ENCODE peak calls at places on chromosomes 4 and X, in five cellular contexts. One of them, this sample, is unnamed.

GRCh38 chr4:150581611-150582010 is 340 bp upstream of the MAB21L2 start:
- DNase-seq in breast epithelium: no peak
- DNase-seq in RWPE1: no peak
- DNase-seq in adrenal gland: no peak
- DNase-seq in IMR-90: peak; percentile 94
- DNase-seq in this sample: peak; percentile 98

GRCh38 chr4:39855909-39856512 is 121.7 kb downstream of the PDS5A start:
- DNase-seq in breast epithelium: no peak
- DNase-seq in RWPE1: peak; percentile 29
- DNase-seq in adrenal gland: no peak
- DNase-seq in IMR-90: peak; percentile 48
- DNase-seq in this sample: no peak

GRCh38 chr4:178471994-178472393 is 1029.8 kb upstream of the AGA start:
- DNase-seq in breast epithelium: no peak
- DNase-seq in RWPE1: no peak
- DNase-seq in adrenal gland: no peak
- DNase-seq in IMR-90: no peak
- DNase-seq in this sample: no peak

GRCh38 chr4:84966382-84967291 is at the start of gene WDFY3:
- DNase-seq in breast epithelium: peak; percentile 82
- DNase-seq in RWPE1: peak; percentile 91
- DNase-seq in adrenal gland: peak; percentile 89
- DNase-seq in IMR-90: peak; percentile 89
- DNase-seq in this sample: peak; percentile 75

GRCh38 chr4:103050736-103051436 is 25.7 kb downstream of the SLC9B2 start:
- DNase-seq in breast epithelium: no peak
- DNase-seq in RWPE1: no peak
- DNase-seq in adrenal gland: no peak
- DNase-seq in IMR-90: peak; percentile 30
- DNase-seq in this sample: no peak

GRCh38 chr4:64713256-64713840 is 304.1 kb upstream of the TECRL start:
- DNase-seq in breast epithelium: no peak
- DNase-seq in RWPE1: peak; percentile 3
- DNase-seq in adrenal gland: no peak
- DNase-seq in IMR-90: peak; percentile 4
- DNase-seq in this sample: no peak

GRCh38 chrX:150084474-150085229 is 146.4 kb upstream of the EOLA2 start:
- DNase-seq in breast epithelium: no peak
- DNase-seq in RWPE1: no peak
- DNase-seq in adrenal gland: no peak
- DNase-seq in IMR-90: peak; percentile 77
- DNase-seq in this sample: peak; percentile 10

GRCh38 chr4:18440527-18441215 is 419.1 kb upstream of the LCORL start:
- DNase-seq in breast epithelium: no peak
- DNase-seq in RWPE1: no peak
- DNase-seq in adrenal gland: no peak
- DNase-seq in IMR-90: no peak
- DNase-seq in this sample: no peak

GRCh38 chrX:118761950-118762725 is 34.7 kb downstream of the IL13RA1 start:
- DNase-seq in breast epithelium: no peak
- DNase-seq in RWPE1: no peak
- DNase-seq in adrenal gland: no peak
- DNase-seq in IMR-90: no peak
- DNase-seq in this sample: no peak

GRCh38 chr4:20194079-20195013 is 57.4 kb upstream of the SLIT2 start:
- DNase-seq in breast epithelium: no peak
- DNase-seq in RWPE1: peak; percentile 25
- DNase-seq in adrenal gland: no peak
- DNase-seq in IMR-90: peak; percentile 91
- DNase-seq in this sample: peak; percentile 65

GRCh38 chr4:160493206-160493605 is 1390.3 kb downstream of the RAPGEF2 start:
- DNase-seq in breast epithelium: no peak
- DNase-seq in RWPE1: no peak
- DNase-seq in adrenal gland: no peak
- DNase-seq in IMR-90: no peak
- DNase-seq in this sample: no peak

GRCh38 chr4:113169368-113169767 is 119.9 kb downstream of the ANK2 start:
- DNase-seq in breast epithelium: no peak
- DNase-seq in RWPE1: no peak
- DNase-seq in adrenal gland: no peak
- DNase-seq in IMR-90: no peak
- DNase-seq in this sample: no peak

GRCh38 chr4:107837298-107837697 is 12.6 kb downstream of the SGMS2 start:
- DNase-seq in breast epithelium: no peak
- DNase-seq in RWPE1: no peak
- DNase-seq in adrenal gland: no peak
- DNase-seq in IMR-90: no peak
- DNase-seq in this sample: no peak

GRCh38 chr4:173317003-173317402 is 17.2 kb downstream of the HMGB2 start:
- DNase-seq in breast epithelium: no peak
- DNase-seq in RWPE1: no peak
- DNase-seq in adrenal gland: no peak
- DNase-seq in IMR-90: no peak
- DNase-seq in this sample: no peak
- TF ChIP-seq CTCF in breast epithelium: no peak
- TF ChIP-seq CTCF in RWPE1: no peak
- TF ChIP-seq CTCF in adrenal gland: no peak
- TF ChIP-seq CTCF in IMR-90: no peak
- TF ChIP-seq CTCF in this sample: no peak

DNA sequence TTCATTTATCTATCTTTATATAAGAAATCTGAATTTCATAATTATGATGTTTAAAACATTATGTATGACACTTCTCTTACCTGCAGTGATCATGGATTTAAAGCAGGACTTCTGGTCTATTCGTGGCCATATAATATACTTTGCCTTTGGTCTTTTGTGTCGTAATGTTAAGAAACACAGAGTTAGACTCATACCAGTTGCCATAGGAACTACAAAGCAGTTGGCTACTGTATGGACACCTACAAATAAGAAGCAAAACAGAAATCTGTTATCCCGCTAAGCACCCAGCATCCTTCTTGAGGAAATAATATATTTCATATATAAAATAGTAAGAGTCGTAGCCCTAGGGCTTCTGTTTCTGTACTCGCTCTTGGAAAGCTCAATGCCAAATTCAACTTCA is 4.3 kb downstream of the SEPSECS start:
- DNase-seq in breast epithelium: no peak
- DNase-seq in RWPE1: no peak
- DNase-seq in adrenal gland: no peak
- DNase-seq in IMR-90: no peak
- DNase-seq in this sample: no peak
- TF ChIP-seq CTCF in breast epithelium: no peak
- TF ChIP-seq CTCF in RWPE1: no peak
- TF ChIP-seq CTCF in adrenal gland: no peak
- TF ChIP-seq CTCF in IMR-90: no peak
- TF ChIP-seq CTCF in this sample: no peak

GRCh38 chr4:140668111-140668510 is 88.1 kb downstream of the TBC1D9 start:
- DNase-seq in breast epithelium: no peak
- DNase-seq in RWPE1: no peak
- DNase-seq in adrenal gland: no peak
- DNase-seq in IMR-90: no peak
- DNase-seq in this sample: no peak
- TF ChIP-seq CTCF in breast epithelium: no peak
- TF ChIP-seq CTCF in RWPE1: no peak
- TF ChIP-seq CTCF in adrenal gland: no peak
- TF ChIP-seq CTCF in IMR-90: no peak
- TF ChIP-seq CTCF in this sample: no peak

GRCh38 chr4:11426716-11427115 is 2.0 kb downstream of the HS3ST1 start:
- DNase-seq in breast epithelium: no peak
- DNase-seq in RWPE1: no peak
- DNase-seq in adrenal gland: no peak
- DNase-seq in IMR-90: no peak
- DNase-seq in this sample: no peak

GRCh38 chr4:11428701-11429571 is at the start of gene HS3ST1:
- DNase-seq in breast epithelium: peak; percentile 70
- DNase-seq in RWPE1: peak; percentile 84
- DNase-seq in adrenal gland: peak; percentile 88
- DNase-seq in IMR-90: peak; percentile 8
- DNase-seq in this sample: no peak

GRCh38 chr4:11428161-11428700 is 463 bp downstream of the HS3ST1 start:
- DNase-seq in breast epithelium: no peak
- DNase-seq in RWPE1: peak; percentile 28
- DNase-seq in adrenal gland: no peak
- DNase-seq in IMR-90: no peak
- DNase-seq in this sample: no peak

GRCh38 chr4:11426003-11426402 is 2.7 kb downstream of the HS3ST1 start:
- DNase-seq in breast epithelium: no peak
- DNase-seq in RWPE1: no peak
- DNase-seq in adrenal gland: no peak
- DNase-seq in IMR-90: no peak
- DNase-seq in this sample: no peak

GRCh38 chr4:11427201-11427996 is 1.3 kb downstream of the HS3ST1 start:
- DNase-seq in breast epithelium: no peak
- DNase-seq in RWPE1: no peak
- DNase-seq in adrenal gland: no peak
- DNase-seq in IMR-90: no peak
- DNase-seq in this sample: no peak
- TF ChIP-seq CTCF in breast epithelium: no peak
- TF ChIP-seq CTCF in RWPE1: no peak
- TF ChIP-seq CTCF in adrenal gland: no peak
- TF ChIP-seq CTCF in IMR-90: no peak
- TF ChIP-seq CTCF in this sample: no peak

GRCh38 chrX:54639346-54640102 is 109.5 kb downstream of the GNL3L start:
- DNase-seq in breast epithelium: peak; percentile 85
- DNase-seq in RWPE1: peak; percentile 89
- DNase-seq in adrenal gland: peak; percentile 95
- DNase-seq in IMR-90: peak; percentile 96
- DNase-seq in this sample: peak; percentile 94
- TF ChIP-seq CTCF in breast epithelium: no peak
- TF ChIP-seq CTCF in RWPE1: peak; percentile 58
- TF ChIP-seq CTCF in adrenal gland: peak; percentile 54
- TF ChIP-seq CTCF in IMR-90: peak; percentile 68
- TF ChIP-seq CTCF in this sample: peak; percentile 68

GRCh38 chr4:59248313-59248712 is 1951.8 kb upstream of the ADGRL3 start:
- DNase-seq in breast epithelium: no peak
- DNase-seq in RWPE1: no peak
- DNase-seq in adrenal gland: no peak
- DNase-seq in IMR-90: no peak
- DNase-seq in this sample: no peak

GRCh38 chr4:59249110-59249509 is 1951.0 kb upstream of the ADGRL3 start:
- DNase-seq in breast epithelium: no peak
- DNase-seq in RWPE1: no peak
- DNase-seq in adrenal gland: no peak
- DNase-seq in IMR-90: no peak
- DNase-seq in this sample: no peak

GRCh38 chr4:59243038-59243437 is 1957.1 kb upstream of the ADGRL3 start:
- DNase-seq in breast epithelium: no peak
- DNase-seq in RWPE1: no peak
- DNase-seq in adrenal gland: no peak
- DNase-seq in IMR-90: no peak
- DNase-seq in this sample: no peak

DNA sequence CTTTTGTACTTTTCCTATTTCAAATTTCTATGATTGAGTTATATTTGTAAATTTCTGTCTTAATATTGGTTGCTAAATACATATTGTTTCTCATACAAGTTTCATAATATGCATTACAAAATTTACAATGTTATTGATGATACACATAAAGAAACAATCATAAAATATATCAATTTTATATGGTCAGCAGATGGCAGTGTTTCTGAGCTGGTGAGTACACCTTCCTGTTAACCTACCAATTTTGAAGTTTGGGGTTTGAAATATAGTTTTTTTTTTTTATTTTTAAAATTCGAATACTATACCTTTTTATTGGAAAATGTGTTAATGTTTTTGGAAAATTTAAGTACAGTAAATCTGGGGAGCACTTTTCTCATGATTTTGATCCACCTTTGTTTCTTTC is 1953.1 kb upstream of the ADGRL3 start:
- DNase-seq in breast epithelium: no peak
- DNase-seq in RWPE1: peak; percentile 5
- DNase-seq in adrenal gland: no peak
- DNase-seq in IMR-90: no peak
- DNase-seq in this sample: no peak
- TF ChIP-seq CTCF in breast epithelium: no peak
- TF ChIP-seq CTCF in RWPE1: peak; percentile 51
- TF ChIP-seq CTCF in adrenal gland: no peak
- TF ChIP-seq CTCF in IMR-90: no peak
- TF ChIP-seq CTCF in this sample: no peak

DNA sequence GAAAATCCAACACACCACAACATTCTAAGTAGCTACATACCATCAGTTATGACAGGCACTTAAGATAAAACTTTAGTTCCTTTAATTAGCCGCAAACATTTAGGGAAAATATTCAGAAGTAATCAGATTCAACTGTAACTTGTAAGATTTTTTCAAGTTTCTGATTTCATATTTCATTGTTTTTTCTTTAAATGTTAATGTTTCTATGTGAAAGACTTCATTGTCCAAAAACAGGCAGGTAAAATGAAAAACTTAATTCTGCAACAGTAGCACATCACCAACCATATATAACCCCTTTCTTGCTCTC is 11.6 kb upstream of the ODAM start:
- DNase-seq in breast epithelium: no peak
- DNase-seq in RWPE1: no peak
- DNase-seq in adrenal gland: no peak
- DNase-seq in IMR-90: no peak
- DNase-seq in this sample: no peak
- TF ChIP-seq CTCF in breast epithelium: no peak
- TF ChIP-seq CTCF in RWPE1: peak; percentile 31
- TF ChIP-seq CTCF in adrenal gland: no peak
- TF ChIP-seq CTCF in IMR-90: no peak
- TF ChIP-seq CTCF in this sample: no peak

GRCh38 chr4:100198061-100198460 is 7.8 kb upstream of the DDIT4L start:
- DNase-seq in breast epithelium: no peak
- DNase-seq in RWPE1: no peak
- DNase-seq in adrenal gland: no peak
- DNase-seq in IMR-90: no peak
- DNase-seq in this sample: no peak
- TF ChIP-seq CTCF in breast epithelium: no peak
- TF ChIP-seq CTCF in RWPE1: no peak
- TF ChIP-seq CTCF in adrenal gland: no peak
- TF ChIP-seq CTCF in IMR-90: no peak
- TF ChIP-seq CTCF in this sample: no peak

GRCh38 chrX:7047951-7048350 is 99.6 kb upstream of the STS start:
- DNase-seq in breast epithelium: no peak
- DNase-seq in RWPE1: no peak
- DNase-seq in adrenal gland: no peak
- DNase-seq in IMR-90: no peak
- DNase-seq in this sample: no peak
- TF ChIP-seq CTCF in breast epithelium: no peak
- TF ChIP-seq CTCF in RWPE1: no peak
- TF ChIP-seq CTCF in adrenal gland: no peak
- TF ChIP-seq CTCF in IMR-90: no peak
- TF ChIP-seq CTCF in this sample: no peak

This sample was measured in AG09319.